ENCODE peak calls at places on chromosomes 1 and 21, in four cellular contexts. L is iPS-NIHi11, O is A172, B is HT1080. T is an unnamed sample.

GRCh38 chr1:192747305-192747704 is 61.5 kb upstream of the RGS2 start:
- DNase-seq in L (no peak), O (no peak), B (peak), T (no peak)

GRCh38 chr21:18049461-18049860 is 195.2 kb upstream of the CHODL start:
- DNase-seq in L (no peak), O (no peak), B (no peak), T (peak)

GRCh38 chr1:245260116-245260882 is 105.5 kb downstream of the KIF26B start:
- DNase-seq in L (no peak), O (no peak), B (no peak), T (no peak)

GRCh38 chr1:109239580-109240068 is 9.7 kb upstream of the CELSR2 start:
- DNase-seq in L (peak), O (no peak), B (peak), T (no peak)

GRCh38 chr1:58968360-58968952 is 184.6 kb upstream of the JUN start:
- DNase-seq in L (no peak), O (no peak), B (no peak), T (peak)

GRCh38 chr1:202170726-202171125 is 10.3 kb upstream of the PTPN7 start:
- DNase-seq in L (no peak), O (no peak), B (no peak), T (no peak)

GRCh38 chr1:206121269-206121668 is 4.1 kb upstream of the AVPR1B start:
- DNase-seq in L (no peak), O (no peak), B (no peak), T (no peak)

GRCh38 chr1:73644198-73644597 is 553.8 kb downstream of the LRRIQ3 start:
- DNase-seq in L (no peak), O (no peak), B (no peak), T (no peak)

GRCh38 chr1:174074757-174075156 is 52.6 kb upstream of the RC3H1 start:
- DNase-seq in L (no peak), O (peak), B (no peak), T (peak)

GRCh38 chr1:21921100-21921875 is 15.8 kb downstream of the HSPG2 start:
- DNase-seq in L (no peak), O (no peak), B (no peak), T (no peak)

GRCh38 chr21:43865471-43866181 is 603 bp downstream of the AGPAT3 start:
- DNase-seq in L (peak), O (no peak), B (no peak), T (no peak)

GRCh38 chr1:164559342-164560070 is 522 bp downstream of the PBX1 start:
- DNase-seq in L (peak), O (peak), B (no peak), T (no peak)

GRCh38 chr1:175508320-175509110 is 234.9 kb downstream of the TNR start:
- DNase-seq in L (no peak), O (no peak), B (peak), T (no peak)

GRCh38 chr1:186188004-186188539 is 187.0 kb downstream of the TPR start:
- DNase-seq in L (no peak), O (peak), B (peak), T (no peak)

GRCh38 chr21:35953570-35953969 is 106.8 kb downstream of the SETD4 start:
- DNase-seq in L (no peak), O (no peak), B (no peak), T (no peak)

GRCh38 chr1:52680353-52680752 is 17.8 kb downstream of the COA7 start:
- DNase-seq in L (no peak), O (no peak), B (no peak), T (no peak)

GRCh38 chr1:24540906-24541710 is 14.8 kb upstream of the NCMAP start:
- DNase-seq in L (no peak), O (peak), B (peak), T (no peak)

GRCh38 chr1:36836196-36836883 is 198.0 kb downstream of the GRIK3 start:
- DNase-seq in L (no peak), O (no peak), B (no peak), T (no peak)

GRCh38 chr1:172976222-172977041 is 74.3 kb downstream of the TNFSF18 start:
- DNase-seq in L (no peak), O (peak), B (peak), T (no peak)

GRCh38 chr1:40032240-40032891 is 8.2 kb upstream of the CAP1 start:
- DNase-seq in L (peak), O (peak), B (peak), T (peak)

GRCh38 chr1:175887981-175888428 is 144.6 kb upstream of the TNR start:
- DNase-seq in L (peak), O (peak), B (peak), T (peak)